ENCODE peak calls at places on chromosomes 11 and 22, in seven cellular contexts. K, F, Q, N, T, R and E are unnamed samples. For H3K4me1, the result is how much of the 10 kb centered on the place peaks cover.

GRCh38 chr11:45800261-45800660 is 4.7 kb upstream of the SLC35C1 start:
- DNase-seq in K (no peak), R (no peak), F (no peak), N (no peak), Q (no peak), T (no peak), E (no peak)

GRCh38 chr11:95119361-95120060 is 29.9 kb downstream of the ENDOD1 start:
- DNase-seq in Q (no peak), T (no peak), F (no peak), K (no peak), N (no peak), R (no peak), E (no peak)

GRCh38 chr22:17918840-17919239 is 105.5 kb downstream of the MICAL3 start:
- DNase-seq in T (no peak), R (no peak), Q (no peak), K (no peak), F (no peak), N (no peak), E (no peak)

GRCh38 chr11:20156280-20156875 is 3.9 kb downstream of the DBX1 start:
- DNase-seq in Q (no peak), T (no peak), R (no peak), K (no peak), F (no peak), N (no peak), E (peak)

GRCh38 chr22:27876684-27877083 is 42.4 kb downstream of the PITPNB start:
- DNase-seq in Q (no peak), N (no peak), T (no peak), K (no peak), F (no peak), R (no peak), E (no peak)

GRCh38 chr11:14905104-14906033 is 13.3 kb upstream of the CYP2R1 start:
- DNase-seq in T (peak), N (no peak), F (peak), Q (no peak), R (peak), K (no peak), E (peak)

GRCh38 chr11:125591659-125592304 is 870 bp upstream of the STT3A start:
- DNase-seq in K (no peak), R (peak), F (peak), Q (peak), T (peak), N (peak), E (peak)

GRCh38 chr22:25903294-25903693 is 161.3 kb downstream of the MYO18B start:
- DNase-seq in N (no peak), F (no peak), R (no peak), T (no peak), K (peak), Q (no peak), E (no peak)

GRCh38 chr11:79274636-79275315 is 166.1 kb downstream of the TENM4 start:
- DNase-seq in R (no peak), K (no peak), F (no peak), N (no peak), T (no peak), Q (no peak), E (no peak)

GRCh38 chr11:16737860-16738197 is 618 bp upstream of the C11orf58 start:
- DNase-seq in R (no peak), K (peak), F (no peak), N (no peak), Q (no peak), T (peak), E (no peak)

GRCh38 chr11:35558468-35558867 is 33.1 kb upstream of the PAMR1 start:
- DNase-seq in R (no peak), T (no peak), Q (no peak), N (no peak), F (no peak), K (no peak), E (no peak)

GRCh38 chr11:12834166-12834565 is 159.9 kb downstream of the TEAD1 start:
- DNase-seq in T (no peak), R (no peak), F (no peak), N (no peak), K (no peak), Q (no peak), E (no peak)

GRCh38 chr11:120295110-120295509 is 30.0 kb upstream of the TLCD5 start:
- DNase-seq in F (no peak), R (no peak), T (no peak), N (no peak), K (no peak), Q (no peak), E (peak)

GRCh38 chr11:73386568-73386967 is 10.4 kb downstream of the RELT start:
- DNase-seq in R (no peak), F (no peak), N (no peak), Q (no peak), K (no peak), T (no peak), E (no peak)

GRCh38 chr11:88104408-88104807 is 70.8 kb downstream of the RAB38 start:
- DNase-seq in T (no peak), K (no peak), N (no peak), F (no peak), Q (no peak), R (no peak), E (peak)

GRCh38 chr22:43531651-43532050 is 119.8 kb downstream of the MPPED1 start:
- DNase-seq in N (no peak), F (no peak), K (no peak), T (no peak), R (no peak), Q (no peak), E (no peak)

GRCh38 chr22:23315341-23315917 is 135.1 kb downstream of the BCR start:
- DNase-seq in Q (no peak), T (peak), N (no peak), F (peak), R (peak), K (peak), E (peak)

GRCh38 chr11:29527391-29527936 is 489.4 kb downstream of the KCNA4 start:
- DNase-seq in R (no peak), Q (no peak), F (peak), T (no peak), K (peak), N (no peak), E (no peak)

GRCh38 chr22:48157676-48158075 is 1395.2 kb downstream of the TBC1D22A start:
- DNase-seq in T (no peak), N (no peak), Q (no peak), R (no peak), K (no peak), F (no peak), E (no peak)

GRCh38 chr22:49630448-49630946 is 197.2 kb downstream of the BRD1 start:
- DNase-seq in Q (no peak), N (no peak), T (no peak), R (peak), K (no peak), F (no peak), E (no peak)

GRCh38 chr11:66904055-66904454 is 47.2 kb downstream of the LRFN4 start:
- DNase-seq in F (peak), R (no peak), K (peak), N (no peak), T (no peak), Q (no peak), E (peak)

GRCh38 chr11:89540826-89541225 is 49.7 kb upstream of the NOX4 start:
- DNase-seq in Q (no peak), K (no peak), F (no peak), N (no peak), R (no peak), T (no peak), E (no peak)

GRCh38 chr11:113274708-113275582 is 39.4 kb upstream of the TTC12 start:
- DNase-seq in R (no peak), T (peak), F (no peak), N (no peak), Q (no peak), K (no peak), E (no peak)
- H3K27ac ChIP-seq in R (no peak), T (no peak), F (no peak), N (no peak), Q (no peak), K (no peak), E (no peak)

GRCh38 chr11:128289048-128289447 is 298.3 kb downstream of the ETS1 start:
- DNase-seq in N (no peak), K (no peak), F (no peak), T (no peak), Q (no peak), R (no peak), E (no peak)

GRCh38 chr11:128290106-128290840 is 297.1 kb downstream of the ETS1 start:
- DNase-seq in N (no peak), T (peak), K (peak), Q (peak), R (peak), F (peak), E (peak)

GRCh38 chr11:128291043-128291442 is 296.3 kb downstream of the ETS1 start:
- DNase-seq in N (no peak), R (no peak), Q (no peak), T (no peak), K (no peak), F (no peak), E (no peak)

GRCh38 chr11:128294001-128294684 is 293.2 kb downstream of the ETS1 start:
- DNase-seq in Q (no peak), F (no peak), K (no peak), R (no peak), T (no peak), N (no peak), E (no peak)

DNA sequence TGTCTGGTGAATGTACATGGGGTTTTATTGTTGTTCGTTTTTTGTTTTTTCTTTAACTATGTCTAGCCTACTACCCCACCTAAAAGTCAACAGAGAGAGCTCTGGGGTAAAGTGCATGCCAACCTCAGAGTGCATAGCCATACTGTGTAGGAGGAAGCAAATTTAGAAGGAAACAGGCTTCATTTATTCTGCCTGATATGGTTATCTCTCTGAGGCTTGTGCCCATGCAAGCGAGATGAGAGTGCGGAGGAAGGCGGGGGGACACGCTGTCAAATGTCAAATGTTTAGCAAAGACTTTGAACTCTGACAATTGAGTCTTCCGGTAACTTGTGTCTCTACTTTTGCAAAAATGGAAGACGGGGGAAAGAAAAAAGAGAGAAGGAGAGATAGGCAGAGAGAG is 295.5 kb downstream of the ETS1 start:
- DNase-seq in N (no peak), Q (no peak), T (no peak), K (no peak), F (no peak), R (no peak), E (peak)
- H3K4me3 ChIP-seq in N (no peak), Q (no peak), T (no peak), K (no peak), F (no peak), R (no peak), E (no peak)

DNA sequence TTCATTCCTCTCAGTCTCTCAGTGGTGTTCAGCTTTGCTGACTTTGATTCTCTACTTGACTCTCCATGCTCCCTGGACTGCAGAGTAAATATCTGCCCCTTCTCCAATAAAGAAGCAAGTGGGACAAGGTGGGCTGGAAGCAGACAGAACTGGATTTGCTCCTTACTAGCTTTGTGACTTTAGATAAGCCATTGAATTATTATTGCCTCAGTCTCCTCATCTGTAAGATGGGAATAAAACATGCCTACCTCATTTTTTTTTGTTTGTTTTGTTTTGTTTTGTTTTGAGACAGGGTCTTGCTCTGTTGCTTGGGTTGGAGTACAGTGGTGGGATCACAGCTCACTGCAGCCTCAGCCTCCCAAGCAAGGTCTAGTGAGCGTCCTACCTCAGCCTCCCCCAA is 44.6 kb downstream of the WT1 start:
- DNase-seq in N (no peak), F (no peak), K (no peak), Q (no peak), R (no peak), T (no peak), E (no peak)
- H3K4me1 ChIP-seq in N (under half), F (under half), K (under half), Q (under half), R (under half), T (under half), E (under half)

DNA sequence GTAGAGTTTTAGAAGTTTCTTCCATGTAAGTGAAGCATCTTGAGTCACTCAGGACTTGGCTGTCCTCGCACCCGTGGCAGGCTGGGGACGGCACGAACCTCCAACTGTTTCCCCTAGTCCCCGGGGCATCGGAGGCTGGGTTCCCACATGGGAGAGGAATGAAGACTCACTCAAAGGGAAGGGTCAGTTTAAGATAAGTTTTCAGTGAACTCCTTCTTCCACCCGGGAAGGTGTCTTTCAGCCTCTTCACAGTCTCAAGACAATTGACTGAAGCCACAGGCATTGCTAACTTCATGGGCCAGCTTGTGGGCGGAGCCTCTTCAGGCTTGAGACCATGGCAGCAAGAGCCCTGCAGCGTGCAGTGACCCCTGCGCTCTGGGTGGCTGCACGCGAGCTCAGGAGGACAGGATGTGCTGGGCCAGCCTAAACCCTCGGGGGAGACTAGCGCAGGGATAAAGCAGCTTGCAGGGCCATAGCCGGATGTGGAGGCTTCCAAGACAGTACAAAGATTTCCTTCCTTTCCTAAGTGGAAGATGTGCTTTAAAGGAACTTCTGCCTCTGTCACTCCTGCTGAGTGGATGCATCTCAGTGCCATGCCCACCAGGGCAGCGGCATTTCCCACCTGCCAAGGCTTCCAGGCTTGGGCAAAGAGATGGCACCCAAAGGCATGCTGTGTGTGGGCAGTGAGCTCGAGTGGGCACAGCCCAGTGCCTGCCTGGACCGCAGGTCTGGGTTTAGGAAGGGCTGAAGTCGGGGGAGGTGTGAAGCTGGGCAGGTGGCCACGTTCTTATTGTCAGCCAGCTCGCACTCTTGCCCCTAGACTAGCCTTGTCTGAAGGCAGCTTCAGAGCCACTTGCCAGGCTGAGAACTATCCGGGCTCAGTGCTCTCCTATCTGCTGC is 32.9 kb downstream of the PPIL2 start:
- DNase-seq in K (no peak), T (no peak), R (no peak), F (no peak), N (no peak), Q (no peak), E (no peak)
- H3K27ac ChIP-seq in K (no peak), T (no peak), R (peak), F (no peak), N (peak), Q (no peak), E (peak)

GRCh38 chr11:18394928-18395734 is 768 bp downstream of the LDHA start:
- DNase-seq in N (no peak), K (no peak), Q (no peak), R (no peak), F (peak), T (peak), E (no peak)

GRCh38 chr11:18395735-18396504 is 1.6 kb downstream of the LDHA start:
- DNase-seq in N (peak), Q (peak), K (peak), R (peak), T (peak), F (peak), E (peak)

GRCh38 chr11:18392434-18393321 is 1.7 kb upstream of the LDHA start:
- DNase-seq in F (no peak), T (no peak), K (no peak), R (no peak), N (no peak), Q (no peak), E (no peak)

GRCh38 chr11:18394300-18394927 is at the start of gene LDHA:
- DNase-seq in N (peak), R (peak), Q (peak), T (peak), F (peak), K (peak), E (peak)

GRCh38 chr11:18393581-18394299 is 623 bp upstream of the LDHA start:
- DNase-seq in Q (no peak), R (no peak), K (no peak), N (no peak), F (no peak), T (peak), E (no peak)
- H3K4me3 ChIP-seq in Q (peak), R (peak), K (peak), N (peak), F (peak), T (peak), E (no peak)

DNA sequence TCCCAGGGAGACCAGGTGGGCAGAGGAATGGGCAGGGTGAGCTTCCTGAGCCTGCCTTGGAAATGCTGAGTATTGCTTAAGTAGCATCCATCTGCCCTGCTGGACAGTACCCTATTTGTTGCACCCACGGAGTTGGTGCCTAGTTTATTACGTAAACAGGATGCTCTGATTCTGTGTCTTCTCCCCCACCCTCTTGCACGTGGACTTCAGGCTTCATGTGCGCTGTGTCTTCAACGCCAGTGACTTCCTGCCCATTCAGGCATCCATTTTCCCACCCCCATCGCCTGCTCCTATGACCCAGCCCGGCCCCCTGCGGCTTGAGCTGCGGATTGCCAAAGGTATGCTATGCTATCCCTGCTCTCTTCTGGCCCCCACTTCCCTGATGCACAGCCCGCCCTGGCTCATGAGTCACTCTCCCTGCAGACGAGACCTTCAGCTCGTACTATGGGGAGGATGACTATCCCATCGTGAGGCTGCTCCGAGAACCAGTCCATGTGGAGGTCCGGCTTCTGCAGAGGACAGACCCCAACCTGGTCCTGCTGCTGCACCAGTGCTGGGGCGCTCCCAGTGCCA is 5.7 kb downstream of the ZP1 start:
- DNase-seq in Q (no peak), R (peak), T (no peak), F (no peak), K (no peak), N (no peak), E (no peak)
- H3K4me1 ChIP-seq in Q (under half), R (under half), T (under half), F (under half), K (under half), N (under half), E (under half)

DNA sequence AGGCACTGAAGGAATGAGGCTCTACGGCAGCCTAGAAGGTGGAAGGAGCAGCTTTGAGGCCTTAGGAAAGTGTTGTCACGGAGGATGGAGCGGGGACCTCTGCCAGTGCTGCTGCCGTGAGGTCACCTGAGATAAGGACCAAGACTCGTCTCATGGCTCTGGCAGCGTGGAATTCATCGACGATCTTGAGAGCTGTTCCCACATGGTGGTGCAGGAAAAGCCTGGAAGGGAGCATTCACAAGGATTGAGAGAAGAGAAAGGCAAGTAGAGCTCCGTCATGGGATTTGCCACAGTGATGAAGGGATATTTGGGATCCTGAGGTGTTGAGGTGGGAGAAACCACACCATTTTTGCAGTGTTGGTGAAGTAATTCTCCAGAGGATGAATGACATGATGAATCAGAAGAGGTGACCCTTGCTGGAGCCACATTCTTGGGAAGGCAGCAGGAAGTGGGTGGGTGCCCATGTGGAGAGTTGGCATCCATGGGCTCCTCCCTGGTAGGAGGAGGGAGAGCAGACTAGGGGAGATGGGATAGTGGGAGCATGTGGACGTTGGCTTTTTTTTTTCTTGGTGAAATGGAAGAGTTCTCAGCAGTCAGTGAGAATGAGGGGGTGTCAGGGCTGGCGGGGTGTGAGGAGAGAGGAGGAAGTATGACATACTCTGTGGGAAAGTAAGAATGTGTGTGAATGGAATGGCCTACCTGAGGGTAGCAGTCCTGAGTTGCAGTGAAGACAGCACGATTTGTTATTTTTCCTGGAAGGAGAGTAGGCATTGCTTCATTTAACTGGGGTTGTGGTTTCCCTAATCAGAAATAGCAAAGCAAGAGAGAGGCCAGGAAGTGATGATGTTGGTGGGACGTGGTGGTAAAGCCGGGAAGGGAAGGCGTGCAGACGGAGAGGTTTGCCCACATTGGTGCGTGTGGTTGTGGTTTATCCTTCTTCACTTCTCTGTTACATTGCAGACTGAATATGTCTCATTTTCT is 11.1 kb downstream of the PPP6R3 start:
- DNase-seq in N (no peak), R (no peak), K (no peak), T (no peak), F (no peak), Q (no peak), E (peak)
- H3K27ac ChIP-seq in N (no peak), R (no peak), K (no peak), T (no peak), F (no peak), Q (no peak), E (no peak)

GRCh38 chr11:84549221-84549620 is 1077.9 kb downstream of the DLG2 start:
- DNase-seq in Q (no peak), T (no peak), N (no peak), R (no peak), K (no peak), F (no peak), E (no peak)
- H3K4me3 ChIP-seq in Q (no peak), T (no peak), N (no peak), R (no peak), K (no peak), F (no peak), E (no peak)

GRCh38 chr11:828501-829115 is 889 bp downstream of the CRACR2B start:
- DNase-seq in R (no peak), N (no peak), Q (no peak), T (no peak), K (no peak), F (no peak), E (no peak)

GRCh38 chr11:830295-831131 is 2.2 kb upstream of the CD151 start:
- DNase-seq in K (no peak), R (peak), F (peak), Q (no peak), N (no peak), T (peak), E (peak)

GRCh38 chr11:829116-829945 is 1.6 kb downstream of the CRACR2B start:
- DNase-seq in R (no peak), K (no peak), F (peak), T (no peak), N (no peak), Q (no peak), E (peak)

GRCh38 chr11:831132-831864 is 1.5 kb upstream of the CD151 start:
- DNase-seq in T (no peak), K (no peak), Q (no peak), N (no peak), F (peak), R (no peak), E (no peak)

GRCh38 chr11:829946-830294 is 2.2 kb downstream of the CRACR2B start:
- DNase-seq in Q (no peak), F (no peak), R (no peak), T (no peak), N (no peak), K (no peak), E (no peak)
- H3K4me1 ChIP-seq in Q (half or more), F (half or more), R (half or more), T (under half), N (half or more), K (under half), E (under half)